ENCODE peak calls at places on chromosome 9, in five cellular contexts. P is mucosa of descending colon, A is transverse colon, N is fibroblast of lung, U is AG04450. H is an unnamed sample.

GRCh38 chr9:129139993-129140396 is 28.8 kb downstream of the PTPA start:
- DNase-seq in P (peak), A (peak), N (peak), U (peak), H (peak)

GRCh38 chr9:105901514-105902109 is 207.3 kb downstream of the TMEM38B start:
- DNase-seq in P (no peak), A (no peak), N (peak), U (no peak), H (no peak)

GRCh38 chr9:116057371-116057770 is 96.2 kb upstream of the PAPPA start:
- DNase-seq in P (no peak), A (no peak), N (no peak), U (no peak), H (no peak)

GRCh38 chr9:136323420-136323819 is 3.9 kb upstream of the GPSM1 start:
- DNase-seq in P (no peak), A (peak), N (no peak), U (no peak), H (no peak)

GRCh38 chr9:137021979-137022619 is 5.9 kb downstream of the ABCA2 start:
- DNase-seq in P (peak), A (peak), N (peak), U (no peak), H (peak)

GRCh38 chr9:133953976-133954709 is 38.0 kb downstream of the VAV2 start:
- DNase-seq in P (peak), A (no peak), N (no peak), U (no peak), H (peak)

GRCh38 chr9:72156586-72156985 is 7.3 kb downstream of the GDA start:
- DNase-seq in P (no peak), A (no peak), N (no peak), U (no peak), H (no peak)

GRCh38 chr9:98927724-98928123 is 16.0 kb upstream of the COL15A1 start:
- DNase-seq in P (no peak), A (no peak), N (no peak), U (no peak), H (no peak)

GRCh38 chr9:133707065-133707760 is 30.9 kb downstream of the SARDH start:
- DNase-seq in P (peak), A (no peak), N (peak), U (no peak), H (no peak)

GRCh38 chr9:101486693-101487442 is 46.8 kb upstream of the RNF20 start:
- DNase-seq in P (peak), A (peak), N (peak), U (no peak), H (peak)

GRCh38 chr9:120412425-120412951 is 167.5 kb downstream of the CDK5RAP2 start:
- DNase-seq in P (no peak), A (no peak), N (peak), U (peak), H (no peak)

GRCh38 chr9:106892632-106893031 is 29.7 kb downstream of the ZNF462 start:
- DNase-seq in P (no peak), A (peak), N (peak), U (peak), H (peak)

GRCh38 chr9:78213696-78214095 is 22.2 kb upstream of the CEP78 start:
- DNase-seq in P (no peak), A (no peak), N (peak), U (no peak), H (no peak)

GRCh38 chr9:117718701-117719100 is 14.5 kb downstream of the TLR4 start:
- DNase-seq in P (no peak), A (no peak), N (no peak), U (no peak), H (no peak)

GRCh38 chr9:134642385-134643181 is 980 bp downstream of the COL5A1 start:
- DNase-seq in P (peak), A (peak), N (peak), U (peak), H (no peak)

GRCh38 chr9:135007601-135008000 is 79.9 kb upstream of the OLFM1 start:
- DNase-seq in P (no peak), A (no peak), N (no peak), U (no peak), H (no peak)

GRCh38 chr9:93865716-93866115 is 89.4 kb downstream of the BARX1 start:
- DNase-seq in P (no peak), A (no peak), N (no peak), U (no peak), H (no peak)

GRCh38 chr9:135229701-135230385 is 142.4 kb downstream of the OLFM1 start:
- DNase-seq in P (peak), A (no peak), N (no peak), U (no peak), H (peak)

GRCh38 chr9:125586173-125586512 is 120.9 kb downstream of the MAPKAP1 start:
- DNase-seq in P (no peak), A (peak), N (no peak), U (no peak), H (no peak)

GRCh38 chr9:130759738-130760137 is 66.2 kb downstream of the EXOSC2 start:
- DNase-seq in P (no peak), A (no peak), N (no peak), U (no peak), H (no peak)

GRCh38 chr9:130755377-130756007 is 61.9 kb downstream of the EXOSC2 start:
- DNase-seq in P (no peak), A (no peak), N (no peak), U (no peak), H (no peak)

GRCh38 chr9:130756037-130756436 is 62.5 kb downstream of the EXOSC2 start:
- DNase-seq in P (no peak), A (no peak), N (no peak), U (no peak), H (no peak)

DNA sequence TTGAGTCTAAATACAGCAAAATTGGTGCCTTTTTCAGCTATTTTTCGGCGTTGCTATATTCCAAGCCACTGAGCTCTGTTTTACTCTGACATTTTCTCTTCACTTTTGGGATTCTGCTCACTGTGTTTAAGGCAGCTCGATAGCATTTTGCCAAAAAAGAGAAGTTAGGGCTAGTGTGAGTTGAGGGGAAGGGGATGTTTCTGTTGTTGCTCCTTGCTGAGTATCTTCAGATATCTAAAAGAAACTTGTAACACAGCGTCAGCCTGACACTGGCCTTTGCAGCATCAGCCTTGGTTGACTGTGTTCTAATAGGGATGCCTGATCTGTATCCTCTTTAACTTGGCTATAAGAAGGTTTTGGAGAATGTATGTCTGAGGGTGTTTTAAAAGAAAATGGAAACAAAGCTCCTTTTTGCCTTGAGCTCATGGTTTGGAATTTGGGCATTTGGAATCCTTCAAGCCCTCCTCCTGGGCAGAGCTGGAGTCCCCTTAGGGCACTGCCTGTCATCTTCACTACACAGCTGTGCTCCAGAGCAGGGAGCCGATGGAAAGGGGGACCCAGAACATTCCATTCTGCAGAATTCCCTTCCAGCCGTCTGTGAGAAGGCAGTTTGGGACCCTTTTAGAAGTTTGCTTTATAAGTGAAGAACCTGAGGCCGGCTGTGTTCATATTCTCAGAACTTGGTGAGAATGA is 63.0 kb downstream of the EXOSC2 start:
- DNase-seq in P (no peak), A (no peak), N (no peak), U (no peak), H (no peak)
- H3K4me3 ChIP-seq in P (no peak), A (no peak), N (no peak), U (no peak), H (no peak)

DNA sequence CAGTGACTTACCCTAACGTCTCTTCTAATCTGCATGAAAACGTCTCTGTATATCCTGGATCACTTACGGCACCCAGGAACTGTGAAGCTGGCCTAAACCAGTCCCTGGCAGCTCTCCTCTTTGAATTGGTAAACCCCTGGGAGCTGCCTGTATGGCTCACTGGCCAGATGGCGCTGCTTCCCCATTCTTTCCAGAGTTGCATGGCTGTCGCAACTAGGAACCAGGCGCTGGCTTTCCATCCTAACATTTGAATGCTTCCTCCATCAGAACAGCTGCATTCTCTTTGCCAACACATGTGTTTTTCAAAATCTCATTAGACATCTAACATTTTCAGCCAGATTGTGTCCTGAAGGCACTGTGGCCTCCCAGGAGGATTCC is 8.0 kb upstream of the PCA3 start:
- DNase-seq in P (peak), A (peak), N (peak), U (no peak), H (peak)
- TF ChIP-seq CTCF in P (no peak), A (peak), N (peak), U (peak), H (peak)

GRCh38 chr9:34158362-34158869 is 20.4 kb upstream of the UBAP1 start:
- DNase-seq in P (no peak), A (peak), N (peak), U (peak), H (peak)
- H3K4me3 ChIP-seq in P (no peak), A (no peak), N (no peak), U (no peak), H (no peak)

GRCh38 chr9:122389799-122390481 is 19.1 kb downstream of the PTGS1 start:
- DNase-seq in P (no peak), A (no peak), N (peak), U (no peak), H (no peak)

GRCh38 chr9:122393284-122393983 is 22.6 kb downstream of the PTGS1 start:
- DNase-seq in P (no peak), A (no peak), N (no peak), U (no peak), H (no peak)

GRCh38 chr9:122392284-122392683 is 21.5 kb downstream of the PTGS1 start:
- DNase-seq in P (no peak), A (no peak), N (no peak), U (no peak), H (no peak)

GRCh38 chr9:122394265-122395242 is 23.7 kb downstream of the PTGS1 start:
- DNase-seq in P (no peak), A (peak), N (peak), U (peak), H (no peak)

DNA sequence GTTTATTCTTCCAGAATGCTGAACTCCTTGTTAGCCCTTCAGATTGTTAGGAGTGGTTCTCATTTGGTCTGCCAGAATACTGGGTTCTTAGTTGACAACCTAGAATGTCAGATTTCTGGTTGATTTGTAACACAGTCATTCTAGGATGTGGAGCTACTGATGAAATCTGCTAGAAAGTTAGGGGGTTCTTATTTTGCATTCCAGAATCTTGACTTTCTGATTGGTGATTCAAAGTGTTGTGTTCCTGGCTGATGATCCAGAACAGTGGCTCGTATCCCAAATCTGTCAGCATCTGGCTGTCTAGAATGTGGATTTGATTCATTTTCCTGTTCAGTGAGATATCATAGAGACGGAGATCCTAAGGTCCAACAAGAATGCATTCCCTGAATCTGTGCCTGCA is 21.9 kb downstream of the PTGS1 start:
- DNase-seq in P (no peak), A (no peak), N (no peak), U (no peak), H (no peak)
- TF ChIP-seq CTCF in P (no peak), A (no peak), N (no peak), U (no peak), H (no peak)

GRCh38 chr9:34520505-34521385 is 2.0 kb downstream of the ENHO start:
- DNase-seq in P (no peak), A (no peak), N (no peak), U (no peak), H (no peak)

GRCh38 chr9:34521406-34522045 is 1.3 kb downstream of the ENHO start:
- DNase-seq in P (no peak), A (no peak), N (no peak), U (no peak), H (no peak)

GRCh38 chr9:34518896-34519295 is 3.9 kb downstream of the ENHO start:
- DNase-seq in P (no peak), A (no peak), N (no peak), U (no peak), H (no peak)

GRCh38 chr9:34519321-34520020 is 3.3 kb downstream of the ENHO start:
- DNase-seq in P (no peak), A (no peak), N (no peak), U (no peak), H (no peak)

DNA sequence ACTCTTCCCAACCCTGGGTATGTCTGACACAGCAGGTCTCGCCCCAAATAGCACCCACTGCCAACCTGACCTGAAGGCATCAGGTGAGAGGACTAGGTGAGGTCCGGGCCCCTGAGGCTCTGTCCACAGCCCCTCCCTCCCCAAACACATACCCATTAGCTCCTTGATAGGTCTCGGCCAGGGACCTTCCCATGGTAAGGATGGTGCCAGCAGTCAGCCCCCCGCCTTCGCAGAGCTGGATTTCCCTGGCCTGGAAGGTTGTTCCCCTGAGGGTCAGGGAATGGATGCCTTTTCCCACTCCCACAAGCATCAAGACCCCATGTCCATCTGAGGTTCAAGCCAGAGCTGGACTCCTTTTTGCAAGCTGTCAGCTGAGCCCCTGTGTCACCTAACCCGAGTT is 2.7 kb downstream of the ENHO start:
- DNase-seq in P (no peak), A (no peak), N (no peak), U (no peak), H (no peak)
- H3K4me3 ChIP-seq in P (no peak), A (no peak), N (no peak), U (no peak), H (no peak)

GRCh38 chr9:121998513-121999049 is 94.5 kb downstream of the TTLL11 start:
- DNase-seq in P (no peak), A (no peak), N (no peak), U (no peak), H (no peak)
- TF ChIP-seq CTCF in P (no peak), A (no peak), N (no peak), U (no peak), H (no peak)

H was measured in lower lobe of right lung.